ENCODE peak calls at places on chromosomes 4 and X, in four cellular contexts. H, J, V and Y are unnamed samples.

GRCh38 chr4:55876387-55876786 is 22.9 kb downstream of the EXOC1 start:
- DNase-seq in H (no peak), J (no peak), V (no peak), Y (no peak)

GRCh38 chr4:137853424-137853823 is 321.1 kb upstream of the PCDH18 start:
- DNase-seq in H (no peak), J (no peak), V (no peak), Y (no peak)

GRCh38 chrX:56757327-56757726 is 28.3 kb downstream of the NBDY start:
- DNase-seq in H (no peak), J (no peak), V (no peak), Y (no peak)

GRCh38 chrX:150324035-150324728 is 38.9 kb upstream of the MAMLD1 start:
- DNase-seq in H (peak), J (peak), V (no peak), Y (no peak)

GRCh38 chrX:118627084-118627758 is 100.2 kb upstream of the IL13RA1 start:
- DNase-seq in H (peak), J (no peak), V (no peak), Y (no peak)

GRCh38 chr4:101066586-101066985 is 280.7 kb downstream of the PPP3CA start:
- DNase-seq in H (no peak), J (no peak), V (no peak), Y (no peak)

GRCh38 chrX:135572436-135572835 is 52.0 kb downstream of the INTS6L start:
- DNase-seq in H (no peak), J (no peak), V (no peak), Y (no peak)

GRCh38 chr4:174023641-174024040 is 259.8 kb downstream of the FBXO8 start:
- DNase-seq in H (no peak), J (no peak), V (no peak), Y (no peak)

GRCh38 chr4:182216005-182216404 is 27.2 kb upstream of the TENM3 start:
- DNase-seq in H (no peak), J (no peak), V (no peak), Y (no peak)

GRCh38 chrX:133448512-133449076 is 33.3 kb upstream of the GPC4 start:
- DNase-seq in H (no peak), J (no peak), V (no peak), Y (no peak)

GRCh38 chrX:121298499-121298898 is 251.1 kb downstream of the GLUD2 start:
- DNase-seq in H (no peak), J (no peak), V (no peak), Y (no peak)
- TF ChIP-seq CTCF in H (no peak), J (no peak), V (no peak), Y (no peak)

GRCh38 chrX:155262970-155263754 is 1.1 kb downstream of the RAB39B start:
- DNase-seq in H (no peak), J (no peak), V (no peak), Y (no peak)

GRCh38 chrX:155259752-155260151 is 4.5 kb downstream of the RAB39B start:
- DNase-seq in H (no peak), J (no peak), V (no peak), Y (no peak)

GRCh38 chrX:155266446-155266845 is 2.2 kb upstream of the RAB39B start:
- DNase-seq in H (no peak), J (no peak), V (no peak), Y (no peak)

GRCh38 chrX:155263854-155264628 is at the start of gene RAB39B:
- DNase-seq in H (peak), J (peak), V (peak), Y (no peak)
- TF ChIP-seq CTCF in H (no peak), J (peak), V (no peak), Y (peak)

GRCh38 chr4:102427599-102427998 is 73.6 kb upstream of the NFKB1 start:
- DNase-seq in H (no peak), J (no peak), V (no peak), Y (no peak)
- TF ChIP-seq CTCF in H (no peak), J (no peak), V (no peak), Y (no peak)

DNA sequence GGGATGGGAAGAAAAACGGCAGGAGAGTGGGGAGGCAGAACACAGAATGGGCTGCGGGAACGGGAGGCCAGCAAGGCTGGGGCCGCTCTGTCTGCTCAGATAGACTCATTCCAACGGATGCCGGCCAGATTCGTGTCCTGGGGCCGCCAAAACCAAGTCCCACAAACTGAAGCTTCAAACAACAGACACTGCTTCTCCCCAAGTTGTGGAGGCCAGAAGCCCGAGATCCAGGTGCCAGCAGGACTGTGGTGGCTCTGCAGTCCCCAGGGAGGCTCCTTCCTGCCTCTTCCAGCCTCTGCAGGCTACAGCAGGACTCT is 100.6 kb downstream of the ADRA2C start:
- DNase-seq in H (no peak), J (no peak), V (peak), Y (no peak)
- TF ChIP-seq CTCF in H (no peak), J (no peak), V (no peak), Y (no peak)

GRCh38 chr4:99011910-99012309 is 16.4 kb downstream of the METAP1 start:
- DNase-seq in H (no peak), J (no peak), V (no peak), Y (no peak)
- TF ChIP-seq CTCF in H (no peak), J (no peak), V (no peak), Y (no peak)

GRCh38 chr4:1493540-1494287 is 87.5 kb upstream of the NKX1-1 start:
- DNase-seq in H (no peak), J (no peak), V (no peak), Y (no peak)
- TF ChIP-seq CTCF in H (no peak), J (no peak), V (no peak), Y (no peak)

GRCh38 chrX:7552758-7553157 is 290.2 kb upstream of the VCX start:
- DNase-seq in H (no peak), J (no peak), V (no peak), Y (no peak)
- TF ChIP-seq CTCF in H (no peak), J (no peak), V (no peak), Y (peak)